ENCODE peak calls at places on chromosomes 11 and 22, in ten cellular contexts. P, W, E, F, D, G, Y, A, H and U are unnamed samples.

GRCh38 chr11:3171931-3172560 is 6.9 kb upstream of the OSBPL5 start:
- DNase-seq in P (no peak), W (no peak), E (no peak), F (no peak), D (no peak), G (no peak), Y (no peak), A (no peak), H (no peak), U (no peak)

GRCh38 chr11:71246559-71246958 is 5.8 kb downstream of the SHANK2 start:
- DNase-seq in P (no peak), W (no peak), E (no peak), F (no peak), D (peak; percentile 5), G (no peak), Y (no peak), A (no peak), H (no peak), U (no peak)

GRCh38 chr11:90465553-90465952 is 242.7 kb upstream of the CHORDC1 start:
- DNase-seq in P (no peak), W (no peak), E (no peak), F (no peak), D (no peak), G (no peak), Y (no peak), A (no peak), H (no peak), U (no peak)

GRCh38 chr11:6203327-6203726 is 2.0 kb upstream of the C11orf42 start:
- DNase-seq in P (no peak), W (no peak), E (no peak), F (no peak), D (no peak), G (no peak), Y (no peak), A (no peak), H (no peak), U (no peak)

GRCh38 chr22:38832005-38832978 is 11.5 kb downstream of the NPTXR start:
- DNase-seq in P (no peak), W (no peak), E (no peak), F (no peak), D (no peak), G (no peak), Y (no peak), A (no peak), H (no peak), U (no peak)

GRCh38 chr11:86671386-86672006 is 920 bp downstream of the ME3 start:
- DNase-seq in P (peak; percentile 37), W (peak; percentile 44), E (no peak), F (no peak), D (peak; percentile 56), G (peak; percentile 55), Y (no peak), A (peak; percentile 80), H (peak; percentile 87), U (peak; percentile 63)

GRCh38 chr22:38230108-38230825 is 28.5 kb downstream of the MAFF start:
- DNase-seq in P (no peak), W (no peak), E (no peak), F (no peak), D (peak; percentile 82), G (peak; percentile 60), Y (no peak), A (no peak), H (peak; percentile 81), U (peak; percentile 43)

GRCh38 chr22:35449829-35450689 is 50.1 kb downstream of the MCM5 start:
- DNase-seq in P (no peak), W (no peak), E (no peak), F (no peak), D (no peak), G (no peak), Y (no peak), A (no peak), H (no peak), U (no peak)

GRCh38 chr22:30290679-30291333 is 1.5 kb upstream of the CASTOR1 start:
- DNase-seq in P (peak; percentile 87), W (no peak), E (no peak), F (no peak), D (peak; percentile 91), G (peak; percentile 88), Y (peak; percentile 48), A (peak; percentile 75), H (peak; percentile 93), U (peak; percentile 42)

GRCh38 chr22:19896665-19897355 is 42.1 kb upstream of the GNB1L start:
- DNase-seq in P (no peak), W (no peak), E (no peak), F (no peak), D (no peak), G (no peak), Y (no peak), A (no peak), H (no peak), U (no peak)

GRCh38 chr11:11356842-11357241 is 3.8 kb upstream of the CSNK2A3 start:
- DNase-seq in P (no peak), W (no peak), E (no peak), F (no peak), D (no peak), G (no peak), Y (no peak), A (no peak), H (no peak), U (no peak)

GRCh38 chr22:19578180-19579004 is 54.2 kb upstream of the CLDN5 start:
- DNase-seq in P (no peak), W (no peak), E (no peak), F (no peak), D (no peak), G (no peak), Y (no peak), A (no peak), H (no peak), U (peak; percentile 60)

GRCh38 chr11:120331301-120331966 is 4.8 kb upstream of the ARHGEF12 start:
- DNase-seq in P (no peak), W (peak; percentile 32), E (no peak), F (no peak), D (peak; percentile 70), G (no peak), Y (peak; percentile 91), A (no peak), H (no peak), U (no peak)

GRCh38 chr22:39469326-39469680 is 12.5 kb downstream of the MGAT3 start:
- DNase-seq in P (no peak), W (no peak), E (no peak), F (no peak), D (no peak), G (no peak), Y (no peak), A (no peak), H (no peak), U (no peak)

GRCh38 chr11:255176-255575 is 18.4 kb downstream of the PSMD13 start:
- DNase-seq in P (no peak), W (no peak), E (no peak), F (no peak), D (no peak), G (no peak), Y (peak; percentile 12), A (no peak), H (no peak), U (no peak)
- TF ChIP-seq POLR2A in P (no peak), W (no peak), E (no peak), F (no peak), D (no peak), G (no peak), Y (no peak), A (no peak), H (no peak), U (no peak)

DNA sequence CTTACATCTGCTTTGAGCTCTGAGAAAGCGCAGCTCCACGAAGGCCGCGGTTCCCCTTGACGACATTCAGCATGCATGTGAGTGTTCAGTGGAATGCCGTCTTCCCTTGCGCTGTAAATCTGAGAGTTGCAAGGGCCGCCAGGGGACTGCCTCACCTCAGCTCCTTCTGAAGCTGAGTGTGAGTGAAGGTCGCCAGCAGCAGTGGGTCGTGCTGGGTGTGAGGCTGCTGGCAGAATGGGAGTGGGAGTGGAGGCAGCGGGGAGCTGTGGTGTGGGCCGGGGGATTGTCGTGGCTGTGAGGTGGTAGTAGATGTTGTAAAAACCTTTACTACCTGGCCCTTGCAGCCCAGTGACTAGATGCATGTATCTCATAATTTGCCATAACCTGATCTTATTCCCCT is 65.2 kb downstream of the PPP6R2 start:
- DNase-seq in P (no peak), W (no peak), E (no peak), F (no peak), D (no peak), G (no peak), Y (no peak), A (no peak), H (no peak), U (no peak)
- TF ChIP-seq POLR2A in P (no peak), W (no peak), E (no peak), F (no peak), D (no peak), G (no peak), Y (no peak), A (no peak), H (no peak), U (no peak)

DNA sequence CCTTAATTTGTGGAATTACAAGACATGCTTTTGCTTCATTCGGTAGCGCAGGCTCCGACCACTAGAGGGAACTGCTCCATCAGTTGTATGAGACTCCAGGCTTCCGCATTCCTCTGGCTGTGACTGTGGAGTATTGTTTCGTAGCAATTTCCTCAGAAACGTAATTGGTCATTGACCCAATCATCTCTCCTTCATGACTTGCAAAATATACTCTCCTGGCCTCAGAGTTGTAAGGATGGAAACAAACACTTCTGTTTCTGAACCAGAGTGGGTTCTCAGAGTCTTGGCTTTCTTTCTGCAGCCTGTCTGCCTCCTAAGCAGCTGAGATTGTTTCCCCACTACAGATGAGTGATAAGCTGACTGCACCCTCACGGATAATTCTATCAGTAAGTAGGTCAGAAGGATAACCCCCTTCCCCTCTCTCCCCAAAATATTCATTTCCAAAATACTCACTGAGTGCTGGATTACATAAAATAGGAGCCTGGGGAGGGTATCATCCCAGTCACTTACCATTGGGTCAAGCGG is 146.8 kb upstream of the ZC3H12C start:
- DNase-seq in P (peak; percentile 81), W (peak; percentile 64), E (peak; percentile 14), F (peak; percentile 91), D (peak; percentile 84), G (peak; percentile 85), Y (peak; percentile 97), A (peak; percentile 76), H (peak; percentile 68), U (peak; percentile 67)
- TF ChIP-seq POLR2A in P (no peak), W (no peak), E (peak; percentile 12), F (no peak), D (no peak), G (no peak), Y (peak; percentile 83), A (peak; percentile 49), H (no peak), U (no peak)

DNA sequence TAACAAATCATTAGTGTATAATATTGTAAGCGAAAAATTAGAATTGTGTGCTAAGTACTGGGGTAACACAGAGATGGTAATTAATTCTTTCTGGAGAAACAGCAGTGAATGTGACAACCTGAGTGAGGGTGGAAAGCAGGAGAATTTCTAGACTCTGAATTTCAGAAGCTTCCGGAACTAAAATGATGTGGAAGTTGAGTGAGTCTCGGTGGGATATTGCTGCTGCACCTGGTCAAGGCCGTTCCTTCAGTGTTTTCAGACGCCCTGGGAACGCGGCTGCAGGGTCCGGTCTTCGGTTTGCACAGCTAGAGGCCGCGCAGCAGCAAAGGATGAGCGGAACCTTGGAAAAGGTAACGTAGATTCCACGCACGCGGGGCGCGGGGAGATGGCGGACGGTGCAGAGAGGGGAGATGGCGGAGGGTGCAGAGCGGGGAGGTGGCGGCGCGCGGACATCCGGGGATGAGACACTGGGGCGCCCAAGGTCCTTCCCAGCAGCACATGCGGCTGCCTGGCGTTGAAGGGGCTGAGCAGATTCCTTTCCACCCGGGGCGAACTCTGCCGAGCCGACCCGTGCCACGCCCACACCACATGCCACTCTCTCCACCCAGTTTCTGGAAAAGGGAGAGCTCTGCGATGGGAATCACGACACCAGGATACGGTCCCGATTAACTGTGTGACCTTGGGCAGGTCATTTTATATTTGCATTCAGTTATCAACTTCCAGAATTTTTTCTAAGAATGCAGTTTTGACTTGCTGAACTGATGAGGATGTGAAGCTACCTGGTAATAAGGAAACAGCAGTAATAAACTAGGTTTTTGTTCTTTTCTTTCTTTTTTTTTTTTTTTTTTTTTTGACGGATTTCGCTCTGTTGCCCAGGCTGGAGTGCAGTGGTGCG is at the start of gene MRPL48:
- DNase-seq in P (peak; percentile 70), W (peak; percentile 98), E (peak; percentile 72), F (peak; percentile 91), D (peak; percentile 89), G (peak; percentile 85), Y (peak; percentile 90), A (peak; percentile 87), H (peak; percentile 83), U (peak; percentile 96)
- TF ChIP-seq POLR2A in P (no peak), W (peak; percentile 73), E (no peak), F (peak; percentile 75), D (no peak), G (no peak), Y (no peak), A (peak; percentile 22), H (peak; percentile 27), U (peak; percentile 71)